ENCODE peak calls at places on chromosomes 6 and 20, in five cellular contexts. K is substantia nigra; B is endothelial cell; R is LoVo; O is naive thymus-derived CD8-positive, alpha-beta T cell. L is an unnamed sample.

GRCh38 chr6:166747644-166748595 is 120.9 kb upstream of the RPS6KA2 start:
- DNase-seq in B (no peak), K (no peak), R (no peak), O (no peak), L (no peak)

GRCh38 chr6:21922086-21922485 is 328.5 kb downstream of the SOX4 start:
- DNase-seq in B (no peak), O (no peak), R (no peak), K (no peak), L (no peak)

GRCh38 chr6:31614674-31615578 is at the start of gene AIF1:
- DNase-seq in K (no peak), B (no peak), R (no peak), O (no peak), L (no peak)

GRCh38 chr6:111737065-111737521 is 131.4 kb upstream of the TRAF3IP2 start:
- DNase-seq in B (no peak), O (no peak), K (no peak), R (no peak), L (no peak)

GRCh38 chr20:19668406-19668805 is 89.7 kb upstream of the RIN2 start:
- DNase-seq in K (no peak), O (no peak), B (no peak), R (no peak), L (no peak)

GRCh38 chr6:28589234-28589951 is 63.7 kb downstream of the GPX5 start:
- DNase-seq in K (no peak), O (no peak), B (peak), R (peak), L (no peak)

GRCh38 chr6:34462561-34462971 is 3.3 kb upstream of the PACSIN1 start:
- DNase-seq in B (no peak), O (no peak), K (no peak), R (peak), L (no peak)

GRCh38 chr6:149216459-149216858 is 101.1 kb upstream of the TAB2 start:
- DNase-seq in K (no peak), O (no peak), B (no peak), R (no peak), L (no peak)

GRCh38 chr6:118288355-118289124 is 259.6 kb upstream of the PLN start:
- DNase-seq in R (no peak), O (no peak), K (no peak), B (no peak), L (no peak)

GRCh38 chr6:90319044-90319443 is 22.4 kb upstream of the BACH2 start:
- DNase-seq in R (no peak), K (no peak), B (no peak), O (no peak), L (no peak)

GRCh38 chr6:30883476-30883742 is 910 bp upstream of the DDR1 start:
- DNase-seq in B (no peak), R (no peak), K (no peak), O (no peak), L (no peak)

GRCh38 chr6:153129873-153130514 is 1.1 kb downstream of the RGS17 start:
- DNase-seq in K (no peak), R (no peak), B (peak), O (no peak), L (no peak)

GRCh38 chr6:16706029-16706428 is 55.2 kb downstream of the ATXN1 start:
- DNase-seq in B (no peak), R (no peak), K (no peak), O (no peak), L (no peak)

GRCh38 chr6:34389034-34389433 is 3.4 kb downstream of the NUDT3 start:
- DNase-seq in O (no peak), K (no peak), B (no peak), R (no peak), L (no peak)

GRCh38 chr6:148044921-148045320 is 297.7 kb upstream of the SASH1 start:
- DNase-seq in B (no peak), O (no peak), K (no peak), R (no peak), L (no peak)

GRCh38 chr6:14290448-14291388 is 173.1 kb downstream of the CD83 start:
- DNase-seq in O (no peak), K (no peak), B (no peak), R (no peak), L (no peak)

GRCh38 chr6:77456531-77457248 is 6.6 kb downstream of the HTR1B start:
- DNase-seq in O (no peak), K (no peak), R (peak), B (no peak), L (no peak)

GRCh38 chr6:70738028-70738427 is 70.3 kb downstream of the SMAP1 start:
- DNase-seq in R (no peak), B (no peak), O (no peak), K (no peak), L (no peak)

GRCh38 chr6:149755300-149756260 is 6.0 kb downstream of the PCMT1 start:
- DNase-seq in O (no peak), K (no peak), B (no peak), R (no peak), L (no peak)

GRCh38 chr20:56513096-56513806 is 11.3 kb upstream of the FAM209A start:
- DNase-seq in K (no peak), R (no peak), B (no peak), O (no peak), L (no peak)

GRCh38 chr6:38058022-38058421 is 238.5 kb downstream of the ZFAND3 start:
- DNase-seq in B (no peak), R (no peak), K (no peak), O (peak), L (no peak)

GRCh38 chr20:57579898-57580447 is 19.1 kb downstream of the PCK1 start:
- DNase-seq in B (no peak), O (no peak), K (no peak), R (no peak), L (no peak)

GRCh38 chr6:52697903-52698302 is 27.0 kb downstream of the TMEM14A start:
- DNase-seq in B (no peak), K (no peak), O (no peak), R (no peak), L (no peak)

GRCh38 chr6:144305985-144306384 is 20.9 kb downstream of the UTRN start:
- DNase-seq in K (no peak), R (no peak), B (no peak), O (no peak), L (no peak)

GRCh38 chr6:108760158-108761050 is 87.8 kb upstream of the ARMC2 start:
- DNase-seq in R (no peak), K (no peak), O (no peak), B (no peak), L (no peak)

GRCh38 chr20:50460608-50461268 is 49.4 kb upstream of the PTPN1 start:
- DNase-seq in O (peak), R (peak), B (peak), K (peak), L (peak)

GRCh38 chr20:35742741-35743523 is 872 bp upstream of the RBM39 start:
- DNase-seq in O (no peak), K (no peak), R (peak), B (no peak), L (peak)

L was measured in memory B cell.